ENCODE peak calls at places on chromosomes 7 and 10, in four cellular contexts. One of them, this sample, is unnamed.

GRCh38 chr7:143284591-143285453 is at the start of gene TMEM139:
- DNase-seq in A549: no peak
- DNase-seq in K562: peak; percentile 74
- DNase-seq in HepG2: peak; percentile 86
- DNase-seq in this sample: peak; percentile 73

GRCh38 chr7:26090927-26091519 is 61.0 kb upstream of the NFE2L3 start:
- DNase-seq in HepG2: peak; percentile 54
- DNase-seq in K562: peak; percentile 48
- DNase-seq in A549: peak; percentile 45
- DNase-seq in this sample: no peak

GRCh38 chr10:93208717-93209464 is 135.2 kb downstream of the CYP26A1 start:
- DNase-seq in K562: no peak
- DNase-seq in A549: peak; percentile 35
- DNase-seq in HepG2: no peak
- DNase-seq in this sample: no peak

GRCh38 chr10:43249151-43249961 is 17.5 kb downstream of the RASGEF1A start:
- DNase-seq in A549: no peak
- DNase-seq in HepG2: no peak
- DNase-seq in K562: no peak
- DNase-seq in this sample: peak; percentile 8

GRCh38 chr10:117539271-117539876 is 3.2 kb upstream of the EMX2 start:
- DNase-seq in A549: no peak
- DNase-seq in HepG2: no peak
- DNase-seq in K562: no peak
- DNase-seq in this sample: no peak

GRCh38 chr7:66683770-66684123 is 55.1 kb downstream of the KCTD7 start:
- DNase-seq in K562: no peak
- DNase-seq in HepG2: no peak
- DNase-seq in A549: no peak
- DNase-seq in this sample: no peak

GRCh38 chr7:28623863-28624262 is 211.5 kb downstream of the CREB5 start:
- DNase-seq in HepG2: no peak
- DNase-seq in A549: no peak
- DNase-seq in K562: no peak
- DNase-seq in this sample: no peak

GRCh38 chr10:110172155-110172554 is 35.2 kb upstream of the MXI1 start:
- DNase-seq in HepG2: no peak
- DNase-seq in K562: no peak
- DNase-seq in A549: peak; percentile 58
- DNase-seq in this sample: no peak

GRCh38 chr10:88754272-88754671 is 5.5 kb upstream of the LIPN start:
- DNase-seq in HepG2: no peak
- DNase-seq in K562: no peak
- DNase-seq in A549: no peak
- DNase-seq in this sample: no peak

GRCh38 chr10:110664483-110665420 is 20.6 kb downstream of the RBM20 start:
- DNase-seq in K562: peak; percentile 29
- DNase-seq in A549: no peak
- DNase-seq in HepG2: peak; percentile 20
- DNase-seq in this sample: no peak

GRCh38 chr7:1250901-1251300 is 18.2 kb downstream of the UNCX start:
- DNase-seq in A549: no peak
- DNase-seq in HepG2: no peak
- DNase-seq in K562: no peak
- DNase-seq in this sample: no peak

GRCh38 chr10:49645417-49646255 is 31.8 kb downstream of the CHAT start:
- DNase-seq in K562: no peak
- DNase-seq in HepG2: no peak
- DNase-seq in A549: no peak
- DNase-seq in this sample: peak; percentile 16

GRCh38 chr7:133571066-133571465 is 318.2 kb downstream of the EXOC4 start:
- DNase-seq in A549: no peak
- DNase-seq in HepG2: peak; percentile 10
- DNase-seq in K562: no peak
- DNase-seq in this sample: no peak

GRCh38 chr7:148286150-148286549 is 304.4 kb upstream of the C7orf33 start:
- DNase-seq in K562: peak; percentile 35
- DNase-seq in A549: no peak
- DNase-seq in HepG2: peak; percentile 44
- DNase-seq in this sample: no peak

GRCh38 chr10:75250934-75251333 is 15.2 kb upstream of the COMTD1 start:
- DNase-seq in A549: no peak
- DNase-seq in HepG2: no peak
- DNase-seq in K562: no peak
- DNase-seq in this sample: no peak

GRCh38 chr7:44638611-44639557 is 32.5 kb downstream of the OGDH start:
- DNase-seq in HepG2: peak; percentile 62
- DNase-seq in A549: peak; percentile 81
- DNase-seq in K562: peak; percentile 89
- DNase-seq in this sample: peak; percentile 30

GRCh38 chr10:49749556-49750491 is 12.3 kb downstream of the OGDHL start:
- DNase-seq in K562: no peak
- DNase-seq in HepG2: no peak
- DNase-seq in A549: no peak
- DNase-seq in this sample: no peak

GRCh38 chr10:94409016-94409657 is 6.8 kb downstream of the TBC1D12 start:
- DNase-seq in HepG2: no peak
- DNase-seq in K562: no peak
- DNase-seq in A549: no peak
- DNase-seq in this sample: no peak

GRCh38 chr7:8638076-8638475 is 204.7 kb downstream of the NXPH1 start:
- DNase-seq in K562: no peak
- DNase-seq in HepG2: no peak
- DNase-seq in A549: no peak
- DNase-seq in this sample: no peak

GRCh38 chr10:35208949-35209613 is 82.4 kb downstream of the CREM start:
- DNase-seq in K562: no peak
- DNase-seq in HepG2: no peak
- DNase-seq in A549: no peak
- DNase-seq in this sample: no peak

GRCh38 chr7:22786290-22786932 is 36.2 kb downstream of the TOMM7 start:
- DNase-seq in HepG2: peak; percentile 98
- DNase-seq in A549: no peak
- DNase-seq in K562: no peak
- DNase-seq in this sample: no peak

GRCh38 chr7:96126382-96126781 is 195.5 kb downstream of the SLC25A13 start:
- DNase-seq in K562: no peak
- DNase-seq in HepG2: peak; percentile 79
- DNase-seq in A549: no peak
- DNase-seq in this sample: no peak

GRCh38 chr7:73332447-73332846 is 4.5 kb downstream of the FKBP6 start:
- DNase-seq in K562: no peak
- DNase-seq in HepG2: no peak
- DNase-seq in A549: no peak
- DNase-seq in this sample: no peak

GRCh38 chr7:17255930-17256329 is 42.5 kb upstream of the AHR start:
- DNase-seq in A549: no peak
- DNase-seq in HepG2: no peak
- DNase-seq in K562: no peak
- DNase-seq in this sample: no peak

GRCh38 chr10:24952146-24952700 is at the start of gene PRTFDC1:
- DNase-seq in K562: peak; percentile 66
- DNase-seq in HepG2: no peak
- DNase-seq in A549: peak; percentile 60
- DNase-seq in this sample: peak; percentile 65

GRCh38 chr10:48884337-48885045 is 55.1 kb downstream of the LRRC18 start:
- DNase-seq in K562: no peak
- DNase-seq in A549: no peak
- DNase-seq in HepG2: no peak
- DNase-seq in this sample: no peak

GRCh38 chr7:116097365-116098009 is 66.9 kb upstream of the TFEC start:
- DNase-seq in A549: peak; percentile 53
- DNase-seq in HepG2: peak; percentile 57
- DNase-seq in K562: peak; percentile 28
- DNase-seq in this sample: no peak

GRCh38 chr10:20708305-20708704 is 188.8 kb downstream of the NEBL start:
- DNase-seq in A549: no peak
- DNase-seq in K562: no peak
- DNase-seq in HepG2: no peak
- DNase-seq in this sample: no peak

GRCh38 chr7:92609921-92610518 is 19.8 kb upstream of the FAM133B start:
- DNase-seq in HepG2: no peak
- DNase-seq in K562: no peak
- DNase-seq in A549: no peak
- DNase-seq in this sample: no peak

GRCh38 chr10:49114718-49115014 is 656 bp downstream of the VSTM4 start:
- DNase-seq in K562: no peak
- DNase-seq in HepG2: no peak
- DNase-seq in A549: no peak
- DNase-seq in this sample: no peak

DNA sequence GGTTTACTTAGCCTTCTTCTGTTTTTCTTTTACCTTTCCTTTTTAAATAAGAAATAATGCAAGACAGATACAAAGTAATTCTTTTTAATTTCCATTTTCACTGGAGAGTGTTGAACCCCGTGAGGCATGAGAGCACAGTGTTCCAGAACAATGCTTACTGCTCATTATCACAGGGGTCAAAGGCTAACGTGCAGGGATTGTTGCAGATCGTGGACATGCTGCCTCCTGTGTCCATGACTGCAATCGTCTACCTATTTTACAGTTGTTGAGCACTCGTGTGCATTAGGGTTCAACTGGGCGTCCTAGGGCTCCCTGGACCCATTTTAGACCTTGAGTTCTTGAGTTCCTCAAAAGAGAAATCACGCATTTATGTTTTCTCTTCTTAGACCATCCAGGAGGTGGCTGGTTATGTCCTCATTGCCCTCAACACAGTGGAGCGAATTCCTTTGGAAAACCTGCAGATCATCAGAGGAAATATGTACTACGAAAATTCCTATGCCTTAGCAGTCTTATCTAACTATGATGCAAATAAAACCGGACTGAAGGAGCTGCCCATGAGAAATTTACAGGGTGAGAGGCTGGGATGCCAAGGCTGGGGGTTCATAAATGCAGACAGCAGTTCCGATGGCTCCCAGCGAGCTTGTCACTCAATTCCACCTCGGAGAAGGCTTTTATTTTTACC is 124.2 kb downstream of the EGFR start:
- DNase-seq in HepG2: no peak
- DNase-seq in K562: no peak
- DNase-seq in A549: no peak
- DNase-seq in this sample: no peak
- TF ChIP-seq HMGXB4 in HepG2: no peak
- TF ChIP-seq HMGXB4 in K562: no peak
- TF ChIP-seq HMGXB4 in A549: no peak
- TF ChIP-seq HMGXB4 in this sample: no peak

DNA sequence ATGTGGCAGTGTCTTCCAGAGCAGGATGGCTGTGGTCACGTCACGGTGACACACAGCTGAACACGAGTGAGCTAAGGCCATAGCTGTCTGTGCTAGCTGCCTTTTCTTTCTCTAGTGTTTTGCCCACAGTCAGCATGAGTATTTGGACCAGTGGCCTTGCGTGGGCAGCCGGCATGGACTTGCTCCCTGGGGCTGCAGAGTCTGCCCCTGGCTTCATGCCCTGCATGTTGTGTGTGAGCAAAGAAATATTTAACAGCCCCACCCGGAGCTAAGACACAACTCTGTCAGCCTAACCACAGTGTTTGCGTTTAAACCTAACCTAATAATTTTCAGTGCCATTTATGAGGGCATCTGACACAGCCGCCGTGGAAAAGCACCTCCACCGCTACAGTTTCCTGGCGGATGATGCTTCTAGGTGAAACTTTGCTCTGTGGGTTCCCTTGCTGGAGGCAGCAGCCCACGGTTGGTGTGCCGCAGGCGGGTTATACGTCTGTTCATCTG is 14.6 kb downstream of the CHST12 start:
- DNase-seq in HepG2: no peak
- DNase-seq in A549: no peak
- DNase-seq in K562: no peak
- DNase-seq in this sample: no peak
- TF ChIP-seq HMGXB4 in HepG2: no peak
- TF ChIP-seq HMGXB4 in A549: no peak
- TF ChIP-seq HMGXB4 in K562: no peak
- TF ChIP-seq HMGXB4 in this sample: no peak

GRCh38 chr10:51707821-51708424 is 8.5 kb upstream of the CSTF2T start:
- DNase-seq in K562: no peak
- DNase-seq in A549: no peak
- DNase-seq in HepG2: no peak
- DNase-seq in this sample: no peak

GRCh38 chr10:51706225-51706624 is 6.8 kb upstream of the CSTF2T start:
- DNase-seq in A549: no peak
- DNase-seq in HepG2: no peak
- DNase-seq in K562: no peak
- DNase-seq in this sample: no peak

GRCh38 chr10:51709324-51709972 is 10.1 kb upstream of the CSTF2T start:
- DNase-seq in A549: no peak
- DNase-seq in HepG2: no peak
- DNase-seq in K562: no peak
- DNase-seq in this sample: no peak

GRCh38 chr10:51707392-51707791 is 8.0 kb upstream of the CSTF2T start:
- DNase-seq in HepG2: no peak
- DNase-seq in K562: no peak
- DNase-seq in A549: no peak
- DNase-seq in this sample: no peak

DNA sequence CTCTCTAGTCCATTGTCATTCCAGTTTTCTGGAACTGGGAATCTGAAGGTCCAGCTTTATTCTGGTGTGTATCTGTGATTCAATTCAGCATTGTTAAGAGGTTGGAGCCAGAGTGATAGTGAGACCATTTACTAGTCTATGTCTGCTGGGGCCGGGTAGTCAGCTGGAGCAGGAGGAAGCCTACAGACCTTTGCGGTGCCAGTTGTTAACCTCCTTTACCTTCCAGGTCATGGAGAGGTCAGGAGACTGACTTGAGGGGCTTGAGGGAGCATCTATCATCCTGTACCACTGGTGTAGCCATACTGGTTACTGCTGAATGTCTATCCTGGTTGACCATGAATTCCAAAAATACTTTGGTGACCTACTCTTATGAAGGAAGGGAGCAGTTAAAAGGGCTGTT is 9.2 kb upstream of the CSTF2T start:
- DNase-seq in A549: no peak
- DNase-seq in HepG2: no peak
- DNase-seq in K562: no peak
- DNase-seq in this sample: no peak
- TF ChIP-seq HMGXB4 in A549: no peak
- TF ChIP-seq HMGXB4 in HepG2: no peak
- TF ChIP-seq HMGXB4 in K562: no peak
- TF ChIP-seq HMGXB4 in this sample: no peak

DNA sequence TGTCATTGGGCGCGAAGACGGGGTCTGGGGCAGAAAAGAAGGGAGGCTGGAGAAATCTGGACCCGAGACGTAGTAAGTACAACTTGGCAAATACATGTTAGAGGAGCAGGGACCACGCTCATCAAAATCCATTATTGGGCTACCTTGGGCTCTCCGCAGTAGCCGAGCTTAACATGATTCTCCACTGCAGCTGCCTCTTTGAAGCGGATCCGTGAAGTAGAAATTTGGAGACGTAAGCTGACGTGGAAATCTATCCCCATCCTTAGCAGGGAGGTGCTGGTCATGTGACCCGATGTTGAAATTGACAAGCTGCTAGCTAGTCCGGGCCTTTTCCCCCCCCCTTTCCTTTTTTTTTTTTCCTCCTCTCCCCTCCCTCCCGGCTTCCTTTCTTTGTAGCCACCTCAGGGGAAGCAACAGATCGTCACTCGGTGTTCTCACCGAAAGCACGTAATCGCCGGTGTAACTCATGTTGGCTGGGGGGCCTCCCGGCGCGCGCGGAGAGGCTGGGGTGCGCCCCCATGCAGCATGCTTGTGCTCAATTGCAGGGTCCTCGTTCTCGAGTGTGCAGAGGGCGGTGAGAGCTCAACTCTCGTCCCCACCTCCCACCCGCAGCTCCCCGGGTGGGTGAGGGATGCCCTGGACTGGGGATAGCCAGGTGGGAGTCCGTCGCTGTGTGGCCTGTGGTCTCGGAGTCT is at the start of gene HOXA11:
- DNase-seq in A549: no peak
- DNase-seq in HepG2: no peak
- DNase-seq in K562: no peak
- DNase-seq in this sample: no peak
- TF ChIP-seq HMGXB4 in A549: no peak
- TF ChIP-seq HMGXB4 in HepG2: no peak
- TF ChIP-seq HMGXB4 in K562: no peak
- TF ChIP-seq HMGXB4 in this sample: no peak